ENCODE peak calls at places on chromosome 16, in five cellular contexts. One of them, this sample, is unnamed.

GRCh38 chr16:70808371-70808770 is 7.4 kb upstream of the VAC14 start:
- DNase-seq in epithelial cell of proximal tubule: no peak
- DNase-seq in HFFc6: no peak
- DNase-seq in spleen: no peak
- DNase-seq in foreskin fibroblast: no peak
- DNase-seq in this sample: no peak

GRCh38 chr16:47392114-47392513 is 68.7 kb downstream of the ITFG1 start:
- DNase-seq in epithelial cell of proximal tubule: no peak
- DNase-seq in HFFc6: no peak
- DNase-seq in spleen: no peak
- DNase-seq in foreskin fibroblast: no peak
- DNase-seq in this sample: no peak

GRCh38 chr16:65068151-65068740 is 53.6 kb downstream of the CDH11 start:
- DNase-seq in epithelial cell of proximal tubule: peak
- DNase-seq in HFFc6: peak
- DNase-seq in spleen: no peak
- DNase-seq in foreskin fibroblast: peak
- DNase-seq in this sample: no peak

GRCh38 chr16:81181013-81181720 is 57.3 kb upstream of the BCO1 start:
- DNase-seq in epithelial cell of proximal tubule: peak
- DNase-seq in HFFc6: peak
- DNase-seq in spleen: no peak
- DNase-seq in foreskin fibroblast: peak
- DNase-seq in this sample: peak

GRCh38 chr16:1610841-1611653 is 825 bp downstream of the IFT140 start:
- DNase-seq in epithelial cell of proximal tubule: no peak
- DNase-seq in HFFc6: no peak
- DNase-seq in spleen: no peak
- DNase-seq in foreskin fibroblast: no peak
- DNase-seq in this sample: peak

GRCh38 chr16:48231675-48232214 is 12.4 kb upstream of the LONP2 start:
- DNase-seq in epithelial cell of proximal tubule: no peak
- DNase-seq in HFFc6: peak
- DNase-seq in spleen: no peak
- DNase-seq in foreskin fibroblast: peak
- DNase-seq in this sample: no peak

GRCh38 chr16:27462846-27463682 is 61.1 kb downstream of the IL21R start:
- DNase-seq in epithelial cell of proximal tubule: no peak
- DNase-seq in HFFc6: no peak
- DNase-seq in spleen: peak
- DNase-seq in foreskin fibroblast: no peak
- DNase-seq in this sample: no peak

GRCh38 chr16:3068486-3068885 is 3.0 kb downstream of the IL32 start:
- DNase-seq in epithelial cell of proximal tubule: no peak
- DNase-seq in HFFc6: no peak
- DNase-seq in spleen: peak
- DNase-seq in foreskin fibroblast: no peak
- DNase-seq in this sample: no peak

GRCh38 chr16:5604770-5605169 is 507.2 kb upstream of the EEF2KMT start:
- DNase-seq in epithelial cell of proximal tubule: no peak
- DNase-seq in HFFc6: no peak
- DNase-seq in spleen: no peak
- DNase-seq in foreskin fibroblast: no peak
- DNase-seq in this sample: no peak

GRCh38 chr16:88926374-88926990 is 50.5 kb downstream of the CBFA2T3 start:
- DNase-seq in epithelial cell of proximal tubule: no peak
- DNase-seq in HFFc6: no peak
- DNase-seq in spleen: no peak
- DNase-seq in foreskin fibroblast: no peak
- DNase-seq in this sample: no peak

GRCh38 chr16:8957509-8958157 is 6.1 kb downstream of the USP7 start:
- DNase-seq in epithelial cell of proximal tubule: no peak
- DNase-seq in HFFc6: no peak
- DNase-seq in spleen: no peak
- DNase-seq in foreskin fibroblast: no peak
- DNase-seq in this sample: no peak

GRCh38 chr16:59249049-59249448 is 514.9 kb upstream of the GOT2 start:
- DNase-seq in epithelial cell of proximal tubule: no peak
- DNase-seq in HFFc6: no peak
- DNase-seq in spleen: no peak
- DNase-seq in foreskin fibroblast: no peak
- DNase-seq in this sample: no peak

GRCh38 chr16:17339764-17340541 is 130.8 kb downstream of the XYLT1 start:
- DNase-seq in epithelial cell of proximal tubule: no peak
- DNase-seq in HFFc6: peak
- DNase-seq in spleen: no peak
- DNase-seq in foreskin fibroblast: peak
- DNase-seq in this sample: no peak

GRCh38 chr16:1960665-1961630 is 1.6 kb downstream of the NDUFB10 start:
- DNase-seq in epithelial cell of proximal tubule: no peak
- DNase-seq in HFFc6: peak
- DNase-seq in spleen: peak
- DNase-seq in foreskin fibroblast: peak
- DNase-seq in this sample: peak

GRCh38 chr16:66261826-66262225 is 104.7 kb upstream of the CDH5 start:
- DNase-seq in epithelial cell of proximal tubule: no peak
- DNase-seq in HFFc6: no peak
- DNase-seq in spleen: no peak
- DNase-seq in foreskin fibroblast: no peak
- DNase-seq in this sample: no peak

GRCh38 chr16:89282523-89282922 is 65.0 kb downstream of the ZNF778 start:
- DNase-seq in epithelial cell of proximal tubule: no peak
- DNase-seq in HFFc6: no peak
- DNase-seq in spleen: no peak
- DNase-seq in foreskin fibroblast: no peak
- DNase-seq in this sample: no peak

GRCh38 chr16:62035115-62036092 is 834 bp downstream of the CDH8 start:
- DNase-seq in epithelial cell of proximal tubule: no peak
- DNase-seq in HFFc6: no peak
- DNase-seq in spleen: peak
- DNase-seq in foreskin fibroblast: no peak
- DNase-seq in this sample: no peak

GRCh38 chr16:2482181-2483107 is 7.5 kb downstream of the TBC1D24 start:
- DNase-seq in epithelial cell of proximal tubule: no peak
- DNase-seq in HFFc6: peak
- DNase-seq in spleen: no peak
- DNase-seq in foreskin fibroblast: peak
- DNase-seq in this sample: no peak

GRCh38 chr16:6903671-6904070 is 429.0 kb upstream of the RBFOX1 start:
- DNase-seq in epithelial cell of proximal tubule: no peak
- DNase-seq in HFFc6: no peak
- DNase-seq in spleen: no peak
- DNase-seq in foreskin fibroblast: no peak
- DNase-seq in this sample: no peak

GRCh38 chr16:30131869-30132475 is 9.0 kb upstream of the MAPK3 start:
- DNase-seq in epithelial cell of proximal tubule: no peak
- DNase-seq in HFFc6: no peak
- DNase-seq in spleen: no peak
- DNase-seq in foreskin fibroblast: peak
- DNase-seq in this sample: no peak

GRCh38 chr16:85728879-85729278 is 22.0 kb downstream of the C16orf74 start:
- DNase-seq in epithelial cell of proximal tubule: no peak
- DNase-seq in HFFc6: no peak
- DNase-seq in spleen: no peak
- DNase-seq in foreskin fibroblast: no peak
- DNase-seq in this sample: no peak

GRCh38 chr16:53912155-53912554 is 208.2 kb downstream of the FTO start:
- DNase-seq in epithelial cell of proximal tubule: no peak
- DNase-seq in HFFc6: no peak
- DNase-seq in spleen: no peak
- DNase-seq in foreskin fibroblast: no peak
- DNase-seq in this sample: no peak

GRCh38 chr16:51762081-51762995 is 611.3 kb upstream of the SALL1 start:
- DNase-seq in epithelial cell of proximal tubule: no peak
- DNase-seq in HFFc6: peak
- DNase-seq in spleen: peak
- DNase-seq in foreskin fibroblast: peak
- DNase-seq in this sample: peak

GRCh38 chr16:19728636-19728965 is 10.5 kb downstream of the IQCK start:
- DNase-seq in epithelial cell of proximal tubule: no peak
- DNase-seq in HFFc6: no peak
- DNase-seq in spleen: no peak
- DNase-seq in foreskin fibroblast: no peak
- DNase-seq in this sample: no peak

GRCh38 chr16:31216552-31217530 is at the start of gene PYDC1:
- DNase-seq in epithelial cell of proximal tubule: no peak
- DNase-seq in HFFc6: no peak
- DNase-seq in spleen: peak
- DNase-seq in foreskin fibroblast: peak
- DNase-seq in this sample: no peak

GRCh38 chr16:64952177-64952576 is 169.7 kb downstream of the CDH11 start:
- DNase-seq in epithelial cell of proximal tubule: no peak
- DNase-seq in HFFc6: peak
- DNase-seq in spleen: no peak
- DNase-seq in foreskin fibroblast: peak
- DNase-seq in this sample: peak

GRCh38 chr16:68083861-68084503 is 1.2 kb upstream of the NFATC3 start:
- DNase-seq in epithelial cell of proximal tubule: no peak
- DNase-seq in HFFc6: peak
- DNase-seq in spleen: peak
- DNase-seq in foreskin fibroblast: peak
- DNase-seq in this sample: no peak
- TF ChIP-seq CTCF in epithelial cell of proximal tubule: no peak
- TF ChIP-seq CTCF in HFFc6: no peak
- TF ChIP-seq CTCF in spleen: no peak
- TF ChIP-seq CTCF in foreskin fibroblast: peak
- TF ChIP-seq CTCF in this sample: no peak

DNA sequence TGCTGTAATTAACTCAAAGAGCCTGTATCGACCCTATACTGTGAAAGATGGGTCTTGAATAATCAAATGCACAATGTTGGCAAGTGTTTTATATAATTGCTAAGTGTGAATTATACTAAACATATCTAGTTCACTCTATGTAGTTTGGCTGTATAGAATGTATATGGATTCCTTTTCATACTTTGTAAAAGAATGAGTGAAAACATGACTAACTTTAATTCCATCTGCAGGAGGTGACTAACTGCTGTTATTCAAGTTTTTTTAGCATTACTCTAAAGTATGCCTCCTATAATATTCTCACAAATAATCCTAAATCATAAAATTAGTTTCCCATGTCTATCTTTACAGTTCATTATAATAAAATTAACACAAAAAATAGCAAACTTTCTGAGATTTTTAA is 394.0 kb upstream of the MON1B start:
- DNase-seq in epithelial cell of proximal tubule: no peak
- DNase-seq in HFFc6: no peak
- DNase-seq in spleen: no peak
- DNase-seq in foreskin fibroblast: no peak
- DNase-seq in this sample: no peak
- TF ChIP-seq CTCF in epithelial cell of proximal tubule: no peak
- TF ChIP-seq CTCF in HFFc6: no peak
- TF ChIP-seq CTCF in spleen: no peak
- TF ChIP-seq CTCF in foreskin fibroblast: no peak
- TF ChIP-seq CTCF in this sample: no peak

DNA sequence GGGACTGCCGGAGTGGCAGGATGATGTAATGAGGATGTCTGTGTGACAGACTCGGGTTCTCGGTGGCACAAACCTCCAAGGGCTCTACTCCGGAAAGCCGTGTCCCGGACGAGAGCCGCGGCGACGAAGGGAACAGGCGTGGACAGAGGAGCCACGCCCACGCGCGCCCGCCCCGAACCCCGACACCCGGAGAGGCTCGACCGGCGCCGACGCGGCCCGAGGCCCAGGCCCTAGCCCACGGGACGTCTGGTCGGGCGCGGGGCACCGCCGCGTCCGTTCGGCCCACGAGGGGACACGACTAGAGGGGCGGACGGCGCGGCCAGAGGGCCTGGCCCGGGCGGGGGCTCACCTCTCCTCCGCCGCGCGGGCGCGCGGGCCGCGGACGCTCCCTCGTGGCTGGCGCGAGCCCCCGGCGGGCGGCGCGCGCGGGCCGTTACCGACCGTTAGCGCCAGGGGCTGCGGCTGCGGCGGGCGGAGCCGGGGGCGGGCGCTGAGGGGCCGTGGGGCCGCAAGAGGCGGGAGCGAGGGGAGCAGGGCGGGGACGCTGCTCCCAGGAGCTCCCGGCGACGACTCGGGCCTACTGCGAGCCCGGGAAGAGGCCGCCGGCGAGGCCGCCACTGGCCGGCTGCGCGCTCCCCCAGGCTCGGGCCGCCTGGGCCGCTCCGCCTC is 2.1 kb upstream of the IRX5 start:
- DNase-seq in epithelial cell of proximal tubule: no peak
- DNase-seq in HFFc6: peak
- DNase-seq in spleen: peak
- DNase-seq in foreskin fibroblast: peak
- DNase-seq in this sample: no peak
- TF ChIP-seq CTCF in epithelial cell of proximal tubule: no peak
- TF ChIP-seq CTCF in HFFc6: no peak
- TF ChIP-seq CTCF in spleen: no peak
- TF ChIP-seq CTCF in foreskin fibroblast: no peak
- TF ChIP-seq CTCF in this sample: no peak

DNA sequence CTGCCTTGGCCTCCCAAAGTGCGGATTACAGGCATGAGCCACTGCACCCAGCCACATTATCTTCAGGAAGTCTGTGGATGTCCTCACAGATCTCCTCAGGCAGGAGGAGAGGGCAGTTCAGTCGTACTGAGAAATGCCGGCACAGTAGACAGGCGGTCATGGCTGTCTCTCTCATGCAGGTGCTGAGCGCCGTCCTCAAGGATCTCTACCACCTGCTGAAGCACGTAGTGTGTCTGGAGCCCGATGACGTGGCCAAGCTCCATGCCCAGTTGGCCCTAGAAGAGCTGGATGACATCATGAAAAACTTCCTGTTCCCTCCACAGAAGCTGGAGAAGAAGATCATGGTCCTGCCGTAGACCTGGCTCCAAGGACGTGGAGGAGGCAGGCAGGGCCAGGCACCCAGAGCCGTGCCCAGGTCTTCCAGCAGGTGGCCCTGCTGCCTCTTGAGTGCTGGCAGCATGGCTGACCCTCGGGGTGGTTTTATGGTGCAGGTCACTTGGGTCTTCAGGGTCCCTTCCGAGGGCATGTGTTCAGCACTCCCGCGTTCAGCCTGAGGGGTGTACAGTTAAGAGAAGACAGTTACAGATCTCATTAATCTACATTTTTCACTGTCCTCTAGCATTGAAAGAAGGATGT is 22.0 kb upstream of the HAS3 start:
- DNase-seq in epithelial cell of proximal tubule: no peak
- DNase-seq in HFFc6: no peak
- DNase-seq in spleen: no peak
- DNase-seq in foreskin fibroblast: no peak
- DNase-seq in this sample: no peak
- TF ChIP-seq CTCF in epithelial cell of proximal tubule: peak
- TF ChIP-seq CTCF in HFFc6: peak
- TF ChIP-seq CTCF in spleen: no peak
- TF ChIP-seq CTCF in foreskin fibroblast: no peak
- TF ChIP-seq CTCF in this sample: peak

GRCh38 chr16:67302076-67302475 is 22.7 kb downstream of the PLEKHG4 start:
- DNase-seq in epithelial cell of proximal tubule: no peak
- DNase-seq in HFFc6: no peak
- DNase-seq in spleen: peak
- DNase-seq in foreskin fibroblast: no peak
- DNase-seq in this sample: no peak

GRCh38 chr16:67304006-67304405 is 22.5 kb downstream of the KCTD19 start:
- DNase-seq in epithelial cell of proximal tubule: no peak
- DNase-seq in HFFc6: peak
- DNase-seq in spleen: peak
- DNase-seq in foreskin fibroblast: peak
- DNase-seq in this sample: no peak

GRCh38 chr16:67301080-67301757 is 21.9 kb downstream of the PLEKHG4 start:
- DNase-seq in epithelial cell of proximal tubule: no peak
- DNase-seq in HFFc6: no peak
- DNase-seq in spleen: peak
- DNase-seq in foreskin fibroblast: no peak
- DNase-seq in this sample: no peak

GRCh38 chr16:67302882-67303434 is 23.6 kb downstream of the KCTD19 start:
- DNase-seq in epithelial cell of proximal tubule: no peak
- DNase-seq in HFFc6: no peak
- DNase-seq in spleen: peak
- DNase-seq in foreskin fibroblast: no peak
- DNase-seq in this sample: no peak

GRCh38 chr16:67305216-67306071 is 21.1 kb downstream of the KCTD19 start:
- DNase-seq in epithelial cell of proximal tubule: no peak
- DNase-seq in HFFc6: no peak
- DNase-seq in spleen: no peak
- DNase-seq in foreskin fibroblast: peak
- DNase-seq in this sample: no peak
- TF ChIP-seq CTCF in epithelial cell of proximal tubule: peak
- TF ChIP-seq CTCF in HFFc6: peak
- TF ChIP-seq CTCF in spleen: no peak
- TF ChIP-seq CTCF in foreskin fibroblast: no peak
- TF ChIP-seq CTCF in this sample: no peak